ENCODE peak calls at places on chromosomes 7 and 10, in seven cellular contexts. Z is cardiac fibroblast, X is HAP-1, O is epithelial cell of esophagus, C is WERI-Rb-1, W is HFF-Myc, M is SK-N-SH. R is an unnamed sample.

GRCh38 chr10:12755075-12755474 is 246.4 kb downstream of the CCDC3 start:
- DNase-seq in O (no peak), X (no peak), Z (no peak), C (no peak), W (no peak), M (no peak), R (no peak)

GRCh38 chr10:31822150-31822549 is 106.5 kb downstream of the ARHGAP12 start:
- DNase-seq in X (no peak), W (no peak), Z (peak; percentile 19), O (no peak), M (no peak), C (no peak), R (peak; percentile 17)

GRCh38 chr7:32163141-32163806 is 93.1 kb upstream of the PDE1C start:
- DNase-seq in Z (peak; percentile 95), C (no peak), M (peak; percentile 5), X (no peak), W (peak; percentile 78), O (peak; percentile 84), R (peak; percentile 89)

GRCh38 chr7:21368317-21368716 is 59.6 kb upstream of the SP4 start:
- DNase-seq in M (no peak), X (no peak), Z (no peak), O (no peak), W (no peak), C (no peak), R (no peak)

GRCh38 chr10:90417056-90417455 is 440.8 kb downstream of the HTR7 start:
- DNase-seq in O (peak; percentile 89), W (no peak), X (no peak), C (no peak), M (no peak), Z (peak; percentile 78), R (peak; percentile 85)

GRCh38 chr10:69056536-69057260 is 31.2 kb upstream of the SRGN start:
- DNase-seq in W (no peak), O (no peak), X (no peak), Z (no peak), C (no peak), M (no peak), R (no peak)

GRCh38 chr7:46764100-46764941 is 817.6 kb downstream of the TNS3 start:
- DNase-seq in O (peak; percentile 97), X (no peak), Z (peak; percentile 95), C (no peak), M (no peak), W (peak; percentile 85), R (peak; percentile 98)

GRCh38 chr10:5775705-5776104 is 37.5 kb downstream of the GDI2 start:
- DNase-seq in C (no peak), M (no peak), W (no peak), O (no peak), X (no peak), Z (no peak), R (no peak)

GRCh38 chr10:50508315-50509051 is 115.3 kb downstream of the SGMS1 start:
- DNase-seq in C (no peak), O (no peak), M (no peak), W (no peak), Z (no peak), X (no peak), R (no peak)

GRCh38 chr10:68348265-68348741 is 15.6 kb upstream of the PBLD start:
- DNase-seq in W (no peak), X (peak; percentile 61), C (peak; percentile 53), M (peak; percentile 45), O (peak; percentile 61), Z (peak; percentile 61), R (no peak)

GRCh38 chr7:15288746-15289145 is 273.1 kb downstream of the AGMO start:
- DNase-seq in O (no peak), C (no peak), Z (peak; percentile 82), W (no peak), M (no peak), X (no peak), R (no peak)

GRCh38 chr7:156640257-156640948 is at the start of gene RNF32:
- DNase-seq in O (peak; percentile 95), C (peak; percentile 95), X (no peak), W (peak; percentile 66), M (peak; percentile 100), Z (peak; percentile 94), R (peak; percentile 65)

GRCh38 chr10:99534939-99535763 is 2.4 kb downstream of the NKX2-3 start:
- DNase-seq in Z (peak; percentile 22), X (no peak), C (no peak), W (no peak), O (peak; percentile 61), M (peak; percentile 66), R (no peak)

GRCh38 chr10:118965636-118966035 is 63.9 kb upstream of the NANOS1 start:
- DNase-seq in O (no peak), W (no peak), C (peak; percentile 95), M (no peak), X (no peak), Z (no peak), R (no peak)

GRCh38 chr7:155969192-155969929 is 157.1 kb upstream of the SHH start:
- DNase-seq in Z (no peak), O (no peak), X (no peak), C (no peak), M (no peak), W (no peak), R (no peak)

GRCh38 chr7:100900978-100901377 is 5.3 kb upstream of the ACHE start:
- DNase-seq in X (no peak), M (no peak), O (no peak), Z (no peak), C (no peak), W (no peak), R (no peak)

GRCh38 chr7:105887569-105888199 is 11.3 kb upstream of the ATXN7L1 start:
- DNase-seq in W (no peak), Z (no peak), X (no peak), C (peak; percentile 27), O (no peak), M (no peak), R (no peak)

GRCh38 chr10:27779462-27779861 is 33.8 kb upstream of the MKX start:
- DNase-seq in O (no peak), Z (no peak), C (no peak), W (no peak), X (no peak), M (no peak), R (no peak)

GRCh38 chr7:130228840-130229239 is 21.2 kb downstream of the SSMEM1 start:
- DNase-seq in C (no peak), Z (no peak), O (no peak), W (no peak), M (peak; percentile 37), X (no peak), R (no peak)

GRCh38 chr7:69403169-69403568 is 195.1 kb upstream of the AUTS2 start:
- DNase-seq in O (no peak), M (peak; percentile 72), C (peak; percentile 61), X (peak; percentile 51), W (no peak), Z (peak; percentile 4), R (no peak)

GRCh38 chr7:82443801-82444219 is 233 bp upstream of the CACNA2D1 start:
- DNase-seq in M (peak; percentile 97), W (no peak), X (peak; percentile 90), O (peak; percentile 31), Z (peak; percentile 97), C (peak; percentile 92), R (peak; percentile 71)

GRCh38 chr7:106110238-106110560 is 1.9 kb downstream of the SYPL1 start:
- DNase-seq in X (no peak), W (no peak), M (no peak), Z (peak; percentile 31), O (peak; percentile 33), C (no peak), R (no peak)

GRCh38 chr10:13234172-13234571 is at the start of gene UCMA:
- DNase-seq in X (no peak), Z (no peak), W (no peak), O (no peak), M (no peak), C (no peak), R (no peak)

GRCh38 chr7:155007947-155008346 is 5.0 kb upstream of the PAXIP1 start:
- DNase-seq in C (peak; percentile 38), M (peak; percentile 60), O (peak; percentile 15), Z (peak; percentile 7), X (peak; percentile 69), W (no peak), R (no peak)

GRCh38 chr7:35975851-35976454 is 175.1 kb downstream of the SEPTIN7 start:
- DNase-seq in C (peak; percentile 62), W (peak; percentile 64), M (peak; percentile 72), Z (peak; percentile 89), X (peak; percentile 73), O (peak; percentile 82), R (peak; percentile 25)

GRCh38 chr10:98087309-98087708 is 47.1 kb upstream of the R3HCC1L start:
- DNase-seq in M (peak; percentile 48), W (no peak), Z (no peak), C (no peak), X (no peak), O (peak; percentile 19), R (no peak)

GRCh38 chr10:123995082-123995460 is 98.3 kb downstream of the CHST15 start:
- DNase-seq in X (no peak), C (no peak), O (no peak), Z (no peak), M (peak; percentile 37), W (no peak), R (no peak)
- H3K4me3 ChIP-seq in X (no peak overlapping the region), C (peak overlapping the region; percentile 30), O (no peak overlapping the region), Z (peak overlapping the region; percentile 32), M (no peak overlapping the region), W (peak overlapping the region; percentile 15), R (peak overlapping the region; percentile 19)

GRCh38 chr10:45373783-45374450 is at the start of gene ALOX5:
- DNase-seq in M (peak; percentile 66), X (peak; percentile 91), W (no peak), C (peak; percentile 89), O (no peak), Z (peak; percentile 13), R (no peak)
- H3K4me3 ChIP-seq in M (peak within 1 kb of the TSS; percentile 9), X (peak within 1 kb of the TSS; percentile 33), W (peak within 1 kb of the TSS; percentile 15), C (peak within 1 kb of the TSS; percentile 77), O (no peak within 1 kb of the TSS), Z (peak within 1 kb of the TSS; percentile 24), R (peak within 1 kb of the TSS; percentile 29)

DNA sequence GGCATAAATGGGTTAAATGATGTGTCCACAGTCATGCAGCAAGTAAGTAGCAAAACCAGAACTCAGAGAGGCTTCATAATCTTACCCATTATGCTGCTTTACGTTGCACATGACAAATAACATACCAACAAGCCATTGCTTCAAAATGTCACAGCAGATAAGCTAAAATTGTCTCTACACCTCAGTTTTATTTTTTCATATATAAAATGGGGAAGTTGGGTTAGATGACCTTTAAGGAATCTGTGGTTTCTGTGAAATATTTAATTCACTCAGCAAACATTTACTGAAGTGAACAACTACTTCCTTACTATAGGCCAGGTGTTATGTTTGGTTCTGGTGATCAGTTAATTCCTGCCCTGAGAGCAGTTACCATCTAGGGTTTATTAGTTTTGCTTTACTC is 2.3 kb upstream of the ASCC1 start:
- DNase-seq in O (no peak), X (no peak), W (no peak), M (no peak), Z (no peak), C (no peak), R (no peak)
- H3K4me3 ChIP-seq in O (no peak overlapping the region), X (no peak overlapping the region), W (no peak overlapping the region), M (no peak overlapping the region), Z (no peak overlapping the region), C (no peak overlapping the region), R (no peak overlapping the region)

DNA sequence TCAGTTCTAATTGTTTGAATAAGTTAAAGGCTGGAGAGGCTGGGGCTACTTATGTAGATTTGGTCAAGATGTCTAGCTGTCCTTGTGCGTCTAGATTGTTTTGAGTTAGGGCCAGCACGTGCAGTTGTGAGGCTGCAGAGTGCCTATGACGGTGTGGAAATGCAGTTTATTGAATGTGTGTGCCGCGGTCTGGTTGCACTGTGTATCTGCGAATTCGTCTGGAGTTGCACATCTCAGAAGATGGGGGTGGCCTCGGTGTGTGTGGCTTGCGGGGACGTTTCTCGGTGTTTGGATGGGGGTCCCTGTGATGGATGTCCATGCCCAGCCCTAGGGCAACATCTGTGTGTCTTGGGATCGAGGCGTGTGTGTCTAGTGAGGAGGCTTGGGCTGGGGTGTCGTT is 10.2 kb downstream of the EMX2 start:
- DNase-seq in Z (no peak), M (no peak), C (no peak), W (no peak), O (no peak), X (no peak), R (no peak)
- H3K4me3 ChIP-seq in Z (no peak overlapping the region), M (no peak overlapping the region), C (no peak overlapping the region), W (no peak overlapping the region), O (no peak overlapping the region), X (no peak overlapping the region), R (no peak overlapping the region)

R was measured in skeletal muscle cell.